ENCODE peak calls at places on chromosomes 6 and 20, in ten cellular contexts. A is mucosa of gallbladder; J is endothelial cell; T is MCF 10A; U is dorsolateral prefrontal cortex; E is T-helper 2 cell; F is AG04450; Y is activated T-helper 1 cell treated with anti-CD3 and anti-CD28 coated beads, Interleukin-12 subunit alpha, Interleukin-12 subunit beta, Interleukin-2, Interleukin-4 antibody, amounts not matched to agents 30 ng/mL and 10 ng/mL and 1 ng/mL, durations not matched to agents 14 hours and 24 hours and 36 hours; G is GM13976; N is stimulated activated effector memory CD8-positive, alpha-beta T cell treated with anti-CD3 and anti-CD28 coated beads, Interleukin-12 subunit alpha, Interleukin-12 subunit beta, amount 100 ng/mL, for 72 hours. H is an unnamed sample.
A peak's percentile ranks its signal among the peaks of the same experiment; 100 is the strongest.

GRCh38 chr6:158457616-158458278 is 102.1 kb upstream of the TMEM181 start:
- DNase-seq in A (no peak), J (no peak), T (peak; percentile 14), U (no peak), E (no peak), F (no peak), Y (no peak), G (no peak), N (no peak), H (no peak)

GRCh38 chr20:3927486-3928291 is 38.5 kb downstream of the PANK2 start:
- DNase-seq in A (no peak), J (no peak), T (peak; percentile 77), U (no peak), E (no peak), F (no peak), Y (no peak), G (no peak), N (no peak), H (peak; percentile 35)

GRCh38 chr6:52725133-52725529 is 38.1 kb downstream of the GSTA2 start:
- DNase-seq in A (peak; percentile 37), J (no peak), T (peak; percentile 43), U (no peak), E (no peak), F (no peak), Y (no peak), G (no peak), N (no peak), H (peak; percentile 56)

GRCh38 chr6:6891949-6892461 is 215.8 kb upstream of the RREB1 start:
- DNase-seq in A (no peak), J (no peak), T (peak; percentile 92), U (no peak), E (no peak), F (no peak), Y (no peak), G (no peak), N (no peak), H (no peak)

GRCh38 chr6:119347466-119348307 is 1.9 kb downstream of the MAN1A1 start:
- DNase-seq in A (peak; percentile 68), J (no peak), T (no peak), U (no peak), E (no peak), F (no peak), Y (peak; percentile 12), G (peak; percentile 37), N (no peak), H (peak; percentile 16)

GRCh38 chr6:12572884-12573824 is 143.4 kb upstream of the PHACTR1 start:
- DNase-seq in A (peak; percentile 36), J (no peak), T (peak; percentile 65), U (no peak), E (no peak), F (no peak), Y (no peak), G (no peak), N (no peak), H (no peak)

GRCh38 chr20:54075322-54075721 is 4.9 kb upstream of the BCAS1 start:
- DNase-seq in A (no peak), J (no peak), T (no peak), U (no peak), E (no peak), F (no peak), Y (no peak), G (no peak), N (no peak), H (no peak)

GRCh38 chr20:44389871-44390270 is 34.4 kb downstream of the HNF4A start:
- DNase-seq in A (no peak), J (no peak), T (no peak), U (no peak), E (no peak), F (no peak), Y (no peak), G (no peak), N (no peak), H (no peak)

GRCh38 chr6:125962900-125963497 is 6.4 kb downstream of the HINT3 start:
- DNase-seq in A (no peak), J (no peak), T (no peak), U (no peak), E (no peak), F (no peak), Y (no peak), G (no peak), N (no peak), H (no peak)

GRCh38 chr6:3878048-3878666 is 29.0 kb downstream of the FAM50B start:
- DNase-seq in A (no peak), J (no peak), T (no peak), U (no peak), E (no peak), F (no peak), Y (no peak), G (no peak), N (no peak), H (no peak)